ENCODE peak calls at places on chromosomes 12 and 14, in five cellular contexts. O, K, Z, Y and I are unnamed samples.

GRCh38 chr12:70332236-70332635 is 33.9 kb upstream of the KCNMB4 start:
- DNase-seq in Y (no peak), O (no peak), Z (no peak), K (no peak), I (no peak)

GRCh38 chr12:90058721-90059120 is 350.1 kb upstream of the ATP2B1 start:
- DNase-seq in Y (peak), Z (no peak), K (no peak), O (no peak), I (no peak)

GRCh38 chr12:1936406-1937320 is 18.2 kb upstream of the CACNA2D4 start:
- DNase-seq in K (peak), Z (peak), Y (no peak), O (no peak), I (no peak)

GRCh38 chr12:3797649-3798048 is 44.7 kb upstream of the CRACR2A start:
- DNase-seq in O (no peak), Y (no peak), Z (no peak), K (no peak), I (no peak)

GRCh38 chr12:51714666-51715065 is 123.6 kb downstream of the SCN8A start:
- DNase-seq in K (no peak), Z (no peak), Y (no peak), O (no peak), I (no peak)

GRCh38 chr12:69161835-69162234 is 77.5 kb upstream of the CPSF6 start:
- DNase-seq in O (no peak), Z (no peak), Y (no peak), K (no peak), I (no peak)

GRCh38 chr14:99574099-99574880 is 29.7 kb downstream of the CCDC85C start:
- DNase-seq in Y (no peak), K (peak), Z (no peak), O (no peak), I (peak)

GRCh38 chr14:24915958-24916595 is 133.9 kb downstream of the STXBP6 start:
- DNase-seq in K (no peak), Z (no peak), Y (no peak), O (no peak), I (no peak)

GRCh38 chr12:11969437-11970154 is 101.1 kb upstream of the BCL2L14 start:
- DNase-seq in O (no peak), Y (no peak), K (no peak), Z (no peak), I (no peak)

GRCh38 chr14:68248481-68249255 is 429.1 kb downstream of the RAD51B start:
- DNase-seq in Z (no peak), Y (peak), K (no peak), O (no peak), I (peak)

GRCh38 chr14:67815573-67816235 is 686 bp downstream of the ZFYVE26 start:
- DNase-seq in K (no peak), Z (no peak), Y (no peak), O (no peak), I (no peak)

GRCh38 chr12:125418902-125419564 is 353.8 kb downstream of the AACS start:
- DNase-seq in O (no peak), K (no peak), Z (no peak), Y (no peak), I (no peak)

GRCh38 chr12:120257041-120257821 is 8.3 kb downstream of the PXN start:
- DNase-seq in K (peak), Y (peak), Z (no peak), O (no peak), I (no peak)

GRCh38 chr12:130827432-130827831 is 11.6 kb downstream of the STX2 start:
- DNase-seq in Z (no peak), Y (no peak), K (no peak), O (no peak), I (no peak)
- TF ChIP-seq CTCF in Z (no peak), Y (no peak), K (no peak), O (no peak), I (no peak)

GRCh38 chr12:46110928-46111699 is 120.7 kb upstream of the SCAF11 start:
- DNase-seq in Z (no peak), Y (no peak), K (no peak), O (no peak), I (no peak)
- TF ChIP-seq CTCF in Z (no peak), Y (peak), K (no peak), O (no peak), I (no peak)

GRCh38 chr12:104385510-104385909 is 71.2 kb upstream of the CHST11 start:
- DNase-seq in O (no peak), Z (no peak), Y (no peak), K (no peak), I (no peak)

GRCh38 chr12:104377507-104377812 is 73.9 kb downstream of the EID3 start:
- DNase-seq in Z (no peak), K (no peak), O (no peak), Y (no peak), I (no peak)

GRCh38 chr12:104384141-104384880 is 72.4 kb upstream of the CHST11 start:
- DNase-seq in O (no peak), Y (no peak), K (no peak), Z (no peak), I (no peak)

GRCh38 chr12:104378427-104378826 is 74.9 kb downstream of the EID3 start:
- DNase-seq in Z (no peak), Y (no peak), K (no peak), O (no peak), I (no peak)

DNA sequence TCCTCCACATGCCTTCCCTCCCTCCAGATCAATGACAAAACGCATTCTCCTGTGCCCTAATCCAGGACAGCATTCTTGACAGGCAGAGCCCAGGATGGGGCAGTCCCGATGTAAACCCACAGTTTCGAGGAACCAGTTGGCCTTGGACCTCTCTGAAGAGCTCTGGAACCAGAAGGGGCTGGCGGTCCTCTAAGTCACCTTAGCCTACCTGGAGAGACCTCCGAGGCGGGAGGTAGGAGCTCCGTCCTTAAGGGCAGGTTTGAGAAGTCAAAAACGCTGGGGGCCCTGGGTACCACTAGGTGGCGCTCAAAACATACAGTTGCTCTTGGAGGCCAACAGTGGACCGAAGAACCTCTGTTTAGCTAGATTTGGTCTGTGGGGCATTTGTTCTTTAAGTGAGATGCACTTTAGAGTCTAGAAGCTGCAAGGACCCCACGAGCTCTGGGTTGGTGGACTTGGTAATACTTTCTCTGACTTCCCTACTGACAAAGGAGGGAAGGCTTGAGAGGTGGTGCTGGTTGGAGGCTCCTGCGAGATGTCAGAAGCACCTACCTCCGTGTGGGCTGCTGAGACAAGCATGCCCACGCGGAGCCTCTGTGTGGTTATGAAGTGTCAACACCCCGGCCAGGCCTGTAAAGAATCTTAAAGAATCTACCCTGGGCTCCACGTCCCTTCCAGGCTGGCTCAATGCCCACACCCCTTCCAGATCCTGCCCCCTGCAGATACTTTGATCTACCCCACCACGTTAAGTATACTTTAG is 74.8 kb upstream of the CHST11 start:
- DNase-seq in Z (peak), Y (peak), O (peak), K (peak), I (peak)
- TF ChIP-seq CTCF in Z (peak), Y (peak), O (peak), K (no peak), I (peak)

DNA sequence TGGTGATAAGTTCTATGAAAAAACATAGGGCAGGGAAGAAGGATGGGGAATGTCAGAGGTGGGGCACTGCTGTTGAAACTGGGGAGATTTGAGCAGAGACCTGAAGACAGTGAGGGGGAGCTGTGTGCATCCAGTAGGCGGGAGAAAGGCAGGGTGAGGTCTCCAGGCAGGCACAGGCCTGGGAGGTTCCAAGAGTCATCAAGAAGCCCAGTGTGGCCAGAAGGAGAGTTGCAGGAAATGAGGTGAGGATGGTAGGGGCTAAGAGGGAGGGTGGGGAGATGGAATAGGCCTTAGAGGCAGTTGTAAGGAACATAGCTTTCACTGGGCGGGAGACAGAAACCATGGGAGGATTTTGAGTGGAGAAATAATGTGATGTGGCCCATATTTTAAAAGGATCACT is 341.8 kb downstream of the GLT1D1 start:
- DNase-seq in Z (no peak), K (no peak), Y (no peak), O (no peak), I (no peak)
- TF ChIP-seq CTCF in Z (no peak), K (no peak), Y (no peak), O (no peak), I (no peak)

GRCh38 chr14:77314043-77314442 is 6.6 kb downstream of the POMT2 start:
- DNase-seq in Z (no peak), Y (peak), K (no peak), O (no peak), I (no peak)
- TF ChIP-seq CTCF in Z (no peak), Y (no peak), K (no peak), O (no peak), I (no peak)